ENCODE peak calls at places on chromosomes 12 and 14, in four cellular contexts. E is mammary epithelial cell, Q is IMR-90, Y is tibial nerve. W is an unnamed sample.
A peak's percentile ranks its signal among the peaks of the same experiment; 100 is the strongest.

GRCh38 chr14:93007225-93007997 is 84.5 kb downstream of the CHGA start:
- DNase-seq in Y (no peak), E (peak; percentile 59), Q (peak; percentile 76), W (no peak)

GRCh38 chr12:122609696-122610095 is 82.6 kb downstream of the KNTC1 start:
- DNase-seq in E (no peak), Q (no peak), Y (no peak), W (no peak)

GRCh38 chr12:115149685-115150378 is 465.9 kb upstream of the TBX3 start:
- DNase-seq in Y (no peak), E (peak; percentile 58), Q (peak; percentile 99), W (peak; percentile 77)

GRCh38 chr14:80638620-80639215 is 302.8 kb downstream of the CEP128 start:
- DNase-seq in Y (no peak), Q (peak; percentile 85), E (peak; percentile 57), W (no peak)

GRCh38 chr12:72288911-72289310 is 16.7 kb downstream of the TRHDE start:
- DNase-seq in Y (no peak), Q (peak; percentile 59), E (no peak), W (no peak)

GRCh38 chr14:91308337-91308736 is 63.8 kb upstream of the GPR68 start:
- DNase-seq in Y (no peak), Q (no peak), E (no peak), W (no peak)

GRCh38 chr14:69953266-69953905 is 74.2 kb downstream of the SMOC1 start:
- DNase-seq in E (no peak), Q (no peak), Y (no peak), W (no peak)

GRCh38 chr12:91219511-91219910 is 36.9 kb upstream of the DCN start:
- DNase-seq in Y (no peak), E (peak; percentile 76), Q (peak; percentile 58), W (no peak)

GRCh38 chr14:28116716-28117115 is 649.9 kb upstream of the FOXG1 start:
- DNase-seq in Y (no peak), Q (no peak), E (no peak), W (no peak)

GRCh38 chr14:72332054-72332453 is 399.8 kb downstream of the RGS6 start:
- DNase-seq in Y (no peak), E (no peak), Q (no peak), W (peak; percentile 86)

GRCh38 chr12:130602251-130602650 is 113.8 kb downstream of the RIMBP2 start:
- DNase-seq in Y (no peak), Q (no peak), E (no peak), W (no peak)

GRCh38 chr12:60977966-60978365 is 1282.2 kb upstream of the USP15 start:
- DNase-seq in Q (no peak), Y (no peak), E (peak; percentile 7), W (no peak)

GRCh38 chr12:77667101-77667500 is 163.6 kb upstream of the NAV3 start:
- DNase-seq in Q (peak; percentile 4), Y (no peak), E (peak; percentile 1), W (no peak)

GRCh38 chr12:120100630-120101029 is 15.9 kb downstream of the RAB35 start:
- DNase-seq in Y (peak; percentile 48), Q (peak; percentile 58), E (no peak), W (no peak)

GRCh38 chr14:103743691-103744090 is 28.1 kb downstream of the ZFYVE21 start:
- DNase-seq in E (no peak), Q (no peak), Y (no peak), W (no peak)

GRCh38 chr12:39467432-39467870 is 24.5 kb upstream of the KIF21A start:
- DNase-seq in Q (no peak), E (no peak), Y (no peak), W (no peak)

GRCh38 chr14:37889087-37889486 is 293.7 kb downstream of the TTC6 start:
- DNase-seq in Y (no peak), E (no peak), Q (no peak), W (no peak)

GRCh38 chr12:13539051-13539450 is 342.5 kb downstream of the EMP1 start:
- DNase-seq in Q (no peak), Y (no peak), E (no peak), W (peak; percentile 42)

GRCh38 chr12:24948816-24949722 is at the start of gene BCAT1:
- DNase-seq in Q (peak; percentile 88), E (peak; percentile 32), Y (peak; percentile 58), W (no peak)

GRCh38 chr12:5027436-5027835 is 16.2 kb upstream of the KCNA5 start:
- DNase-seq in E (no peak), Q (no peak), Y (no peak), W (no peak)

GRCh38 chr14:75487155-75487671 is 35.1 kb upstream of the BATF start:
- DNase-seq in E (peak; percentile 76), Q (no peak), Y (no peak), W (peak; percentile 53)

DNA sequence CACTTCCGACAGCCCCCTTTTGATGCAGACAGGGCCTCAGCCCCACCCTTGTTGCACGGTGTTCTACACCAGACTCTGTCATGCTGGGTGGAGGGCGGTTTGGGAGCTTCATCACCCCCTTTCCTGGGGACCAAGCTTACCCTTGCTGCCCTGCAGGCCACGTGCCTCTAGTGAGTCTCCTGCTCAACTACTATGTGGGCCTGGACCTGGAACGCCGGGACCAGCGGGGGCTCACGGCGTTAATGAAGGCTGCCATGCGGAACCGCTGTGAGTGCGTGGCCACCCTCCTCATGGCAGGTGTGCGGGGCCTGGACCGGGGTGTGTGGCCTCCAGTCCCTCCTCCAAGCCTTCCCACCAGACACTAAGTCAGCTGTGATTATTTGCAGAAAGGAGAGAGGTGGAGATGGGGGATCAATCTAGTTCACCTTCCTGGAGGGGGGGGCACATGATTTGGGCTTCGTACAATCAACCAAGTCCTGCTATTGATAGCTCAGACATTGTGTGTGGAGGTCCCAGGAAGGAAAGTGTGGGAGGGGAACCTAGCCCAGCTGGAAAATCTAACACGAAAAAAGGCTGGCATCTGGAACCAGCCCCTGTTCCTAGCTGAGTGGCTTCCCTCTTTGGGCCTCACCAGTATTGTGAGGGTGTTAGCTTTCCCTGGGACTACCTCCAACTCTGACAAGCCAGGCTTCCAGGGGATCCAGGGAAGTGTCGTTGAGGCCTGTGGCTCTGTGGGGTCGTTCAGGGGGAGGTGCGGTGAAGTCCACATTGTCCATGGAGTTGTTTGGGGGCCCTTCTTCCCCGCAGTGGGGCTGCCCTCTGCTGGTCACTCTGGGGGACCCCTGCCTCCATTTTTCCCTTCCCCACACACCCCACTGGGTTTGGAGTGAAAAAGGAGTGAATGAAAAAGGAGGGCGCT is 1.6 kb downstream of the ANKRD33 start:
- DNase-seq in Y (no peak), Q (no peak), E (no peak), W (no peak)
- TF ChIP-seq CTCF in Y (no peak), Q (peak; percentile 31), E (no peak), W (no peak)

GRCh38 chr12:126482238-126482889 is 1417.1 kb downstream of the AACS start:
- DNase-seq in Y (no peak), Q (no peak), E (no peak), W (no peak)
- H3K27ac ChIP-seq in Y (no peak overlapping the region), Q (no peak overlapping the region), E (no peak overlapping the region), W (no peak overlapping the region)

DNA sequence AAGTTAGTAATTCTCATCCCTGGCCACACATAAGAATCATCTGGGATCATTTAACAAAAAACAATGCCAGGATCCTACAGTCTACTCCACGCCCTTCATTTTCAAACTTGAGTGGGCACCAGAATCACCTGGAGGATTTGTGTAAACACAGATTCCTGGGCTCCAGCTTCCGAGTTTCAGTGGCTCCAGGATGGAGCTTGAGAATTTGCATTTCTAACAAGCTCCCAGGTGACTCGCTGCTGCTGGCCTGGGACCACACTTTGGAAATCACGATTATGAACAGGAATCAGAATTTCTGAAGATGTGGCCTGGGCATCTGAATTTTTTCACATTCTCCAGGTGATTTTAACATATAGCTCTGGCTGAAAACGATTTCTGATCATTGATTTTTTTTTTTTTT is 234.8 kb downstream of the CACNA1C start:
- DNase-seq in E (no peak), Y (no peak), Q (no peak), W (no peak)
- H3K4me1 ChIP-seq in E (peaks cover 9% of the 10 kb centered on the region), Y (peaks cover 32% of the 10 kb centered on the region), Q (peaks cover 44% of the 10 kb centered on the region), W (peaks cover 86% of the 10 kb centered on the region)

GRCh38 chr12:6919588-6919987 is 5.2 kb downstream of the ENO2 start:
- DNase-seq in Y (no peak), Q (no peak), E (peak; percentile 85), W (no peak)
- TF ChIP-seq CTCF in Y (no peak), Q (no peak), E (peak; percentile 22), W (no peak)

DNA sequence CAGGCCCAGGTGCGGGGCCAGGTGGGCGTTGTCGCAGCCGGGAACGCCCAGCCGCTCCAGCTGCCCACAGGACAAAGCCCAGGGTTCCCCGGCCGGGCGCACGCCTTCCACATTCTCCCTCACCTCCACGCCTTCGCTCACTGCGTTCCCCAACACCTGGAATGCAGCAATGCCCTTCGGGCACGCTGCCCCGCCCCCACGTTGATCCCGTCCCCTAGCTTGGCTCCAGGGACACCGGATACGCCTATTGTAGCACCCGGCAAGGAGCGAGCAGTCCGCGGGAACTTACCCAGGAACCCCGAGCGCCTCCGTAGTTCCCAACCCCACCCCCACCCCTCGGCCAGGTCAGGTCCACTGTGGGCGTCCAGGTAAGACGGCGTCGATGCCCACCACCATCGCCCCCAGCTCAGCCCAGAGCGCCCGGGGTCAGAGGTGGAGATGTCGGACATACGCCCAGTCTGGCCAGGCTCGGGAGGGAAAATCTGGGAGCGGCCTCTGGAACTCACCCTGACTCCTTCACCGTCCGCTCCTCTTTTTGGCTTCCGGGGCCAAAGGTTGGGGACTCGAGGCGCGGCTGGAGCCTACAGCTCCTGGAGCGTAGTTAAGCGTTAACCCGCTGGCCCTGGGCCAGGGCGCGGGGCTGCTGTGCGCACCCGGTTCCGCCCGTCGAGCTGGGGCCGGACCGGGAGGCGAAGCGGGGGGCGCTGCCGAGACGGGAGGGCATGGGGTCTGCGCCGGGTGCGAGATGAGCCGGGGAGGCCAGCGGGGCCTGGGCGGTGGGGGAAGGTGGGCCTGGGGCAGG is 600 bp upstream of the CEP170B start:
- DNase-seq in E (peak; percentile 86), Y (no peak), Q (no peak), W (no peak)
- H3K27ac ChIP-seq in E (peak overlapping the region; percentile 82), Y (peak overlapping the region; percentile 3), Q (no peak overlapping the region), W (no peak overlapping the region)

DNA sequence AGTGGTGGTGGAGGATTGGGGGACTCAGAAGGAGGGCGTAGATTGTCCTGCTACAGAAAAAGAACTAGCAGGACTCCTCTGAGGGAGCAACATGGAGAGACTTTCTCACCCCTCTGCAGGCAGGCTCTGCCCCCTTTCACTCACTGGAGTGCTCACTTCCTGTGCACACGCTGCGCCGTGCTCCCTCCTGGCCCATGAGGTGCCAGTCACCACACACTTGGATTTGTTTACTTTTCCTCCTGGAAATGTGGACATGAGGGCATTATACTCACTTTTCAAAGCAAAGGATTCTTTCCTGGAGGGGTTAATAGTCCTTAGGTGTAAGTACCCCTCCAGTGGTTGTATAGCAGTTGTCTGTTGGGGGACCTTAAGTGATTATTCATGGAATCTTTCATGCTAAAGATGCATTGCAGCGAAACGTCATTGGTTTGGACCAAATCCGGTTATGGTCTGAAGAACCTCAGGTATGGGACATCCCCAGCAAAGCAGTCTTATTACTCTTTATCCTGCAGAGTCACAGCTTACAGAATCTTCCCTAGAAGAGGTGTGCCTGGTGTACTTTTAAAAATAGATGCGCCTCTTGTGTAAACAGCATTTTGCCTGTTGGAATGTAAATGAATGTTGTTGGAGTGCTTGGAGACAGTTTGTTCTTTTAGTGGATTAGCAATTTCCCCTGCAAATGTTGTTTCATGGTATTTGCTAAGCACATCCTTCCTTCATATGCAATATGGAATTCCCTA is 242.7 kb downstream of the ZFP36L1 start:
- DNase-seq in Q (no peak), Y (peak; percentile 5), E (no peak), W (no peak)
- H3K4me1 ChIP-seq in Q (peaks cover 36% of the 10 kb centered on the region), Y (peaks cover 58% of the 10 kb centered on the region), E (peaks cover 76% of the 10 kb centered on the region), W (peaks cover 80% of the 10 kb centered on the region)